ENCODE peak calls at places on chromosomes 7 and 10, in five cellular contexts. D is H9; Q is breast epithelium; K is lung; H is stimulated activated CD8-positive, alpha-beta memory T cell treated with anti-CD3 and anti-CD28 coated beads, Interleukin-12 subunit alpha, Interleukin-12 subunit beta, amount 100 ng/mL, for 1 hour. L is an unnamed sample.

GRCh38 chr7:1883031-1883761 is 213.1 kb downstream of the ELFN1 start:
- DNase-seq in D (peak), Q (no peak), K (no peak), H (no peak), L (peak)

GRCh38 chr7:24718431-24718831 is 38.8 kb downstream of the GSDME start:
- DNase-seq in D (no peak), Q (no peak), K (no peak), H (no peak), L (peak)

GRCh38 chr7:91940171-91940570 is 491 bp upstream of the AKAP9 start:
- DNase-seq in D (peak), Q (no peak), K (peak), H (no peak), L (peak)

GRCh38 chr7:112192236-112193154 is 13.7 kb downstream of the DOCK4 start:
- DNase-seq in D (no peak), Q (no peak), K (no peak), H (no peak), L (no peak)

GRCh38 chr7:149772821-149773425 is 465 bp downstream of the ZNF467 start:
- DNase-seq in D (no peak), Q (no peak), K (peak), H (no peak), L (no peak)

GRCh38 chr10:63887026-63887589 is 365.9 kb downstream of the REEP3 start:
- DNase-seq in D (peak), Q (no peak), K (no peak), H (no peak), L (peak)

GRCh38 chr10:70649526-70649925 is 22.8 kb upstream of the ADAMTS14 start:
- DNase-seq in D (no peak), Q (no peak), K (no peak), H (no peak), L (peak)

GRCh38 chr7:142313528-142313927 is 55.7 kb upstream of the PRSS58 start:
- DNase-seq in D (no peak), Q (no peak), K (no peak), H (no peak), L (no peak)

GRCh38 chr10:11863353-11864105 is 40.4 kb downstream of the PROSER2 start:
- DNase-seq in D (no peak), Q (no peak), K (no peak), H (peak), L (peak)

GRCh38 chr10:92901819-92902234 is 53.5 kb downstream of the EXOC6 start:
- DNase-seq in D (no peak), Q (no peak), K (no peak), H (no peak), L (no peak)

GRCh38 chr10:12549297-12549696 is 199.9 kb downstream of the CAMK1D start:
- DNase-seq in D (no peak), Q (no peak), K (no peak), H (no peak), L (no peak)

GRCh38 chr7:51706851-51707250 is 390.2 kb upstream of the COBL start:
- DNase-seq in D (no peak), Q (no peak), K (no peak), H (no peak), L (no peak)

GRCh38 chr10:101071266-101071884 is 9.6 kb downstream of the KAZALD1 start:
- DNase-seq in D (no peak), Q (no peak), K (peak), H (no peak), L (no peak)

GRCh38 chr7:23242935-23243334 is 3.6 kb upstream of the GPNMB start:
- DNase-seq in D (no peak), Q (no peak), K (no peak), H (no peak), L (no peak)

GRCh38 chr7:128831178-128831993 is 1.2 kb downstream of the FLNC start:
- DNase-seq in D (peak), Q (no peak), K (no peak), H (no peak), L (peak)

GRCh38 chr7:31953432-31953831 is 116.8 kb downstream of the PDE1C start:
- DNase-seq in D (no peak), Q (no peak), K (no peak), H (no peak), L (no peak)

L was measured in islet precursor cell.